ENCODE peak calls at places on chromosomes 16 and 17, in nine cellular contexts. One of them, this sample, is unnamed.

GRCh38 chr17:54899721-54900456 is 763 bp upstream of the TOM1L1 start:
- DNase-seq in NCI-H1092: peak
- DNase-seq in stimulated activated CD8-positive, alpha-beta memory T cell treated with anti-CD3 and anti-CD28 coated beads, Interleukin-7, amount 100 ng/mL, for 24 hours: no peak
- DNase-seq in pancreas: peak
- DNase-seq in choroid plexus epithelial cell: no peak
- DNase-seq in IMR-90: peak
- DNase-seq in OCI-M1: no peak
- DNase-seq in putamen: no peak
- DNase-seq in GM03348: no peak
- DNase-seq in this sample: peak

GRCh38 chr16:10992797-10993196 is 48.4 kb downstream of the CLEC16A start:
- DNase-seq in NCI-H1092: no peak
- DNase-seq in stimulated activated CD8-positive, alpha-beta memory T cell treated with anti-CD3 and anti-CD28 coated beads, Interleukin-7, amount 100 ng/mL, for 24 hours: no peak
- DNase-seq in pancreas: no peak
- DNase-seq in choroid plexus epithelial cell: peak
- DNase-seq in IMR-90: peak
- DNase-seq in OCI-M1: peak
- DNase-seq in putamen: no peak
- DNase-seq in GM03348: peak
- DNase-seq in this sample: peak

GRCh38 chr17:42179911-42180410 is 981 bp downstream of the KCNH4 start:
- DNase-seq in NCI-H1092: peak
- DNase-seq in stimulated activated CD8-positive, alpha-beta memory T cell treated with anti-CD3 and anti-CD28 coated beads, Interleukin-7, amount 100 ng/mL, for 24 hours: no peak
- DNase-seq in pancreas: peak
- DNase-seq in choroid plexus epithelial cell: peak
- DNase-seq in IMR-90: peak
- DNase-seq in OCI-M1: peak
- DNase-seq in putamen: no peak
- DNase-seq in GM03348: peak
- DNase-seq in this sample: peak

GRCh38 chr16:5205394-5206040 is 107.9 kb upstream of the EEF2KMT start:
- DNase-seq in NCI-H1092: no peak
- DNase-seq in stimulated activated CD8-positive, alpha-beta memory T cell treated with anti-CD3 and anti-CD28 coated beads, Interleukin-7, amount 100 ng/mL, for 24 hours: no peak
- DNase-seq in pancreas: no peak
- DNase-seq in choroid plexus epithelial cell: no peak
- DNase-seq in IMR-90: no peak
- DNase-seq in OCI-M1: no peak
- DNase-seq in putamen: no peak
- DNase-seq in GM03348: no peak
- DNase-seq in this sample: no peak

GRCh38 chr16:17768257-17768656 is 297.5 kb upstream of the XYLT1 start:
- DNase-seq in NCI-H1092: no peak
- DNase-seq in stimulated activated CD8-positive, alpha-beta memory T cell treated with anti-CD3 and anti-CD28 coated beads, Interleukin-7, amount 100 ng/mL, for 24 hours: no peak
- DNase-seq in pancreas: no peak
- DNase-seq in choroid plexus epithelial cell: peak
- DNase-seq in IMR-90: peak
- DNase-seq in OCI-M1: no peak
- DNase-seq in putamen: no peak
- DNase-seq in GM03348: peak
- DNase-seq in this sample: no peak

GRCh38 chr16:30179195-30179594 is 4.2 kb upstream of the CORO1A start:
- DNase-seq in NCI-H1092: no peak
- DNase-seq in stimulated activated CD8-positive, alpha-beta memory T cell treated with anti-CD3 and anti-CD28 coated beads, Interleukin-7, amount 100 ng/mL, for 24 hours: no peak
- DNase-seq in pancreas: no peak
- DNase-seq in choroid plexus epithelial cell: no peak
- DNase-seq in IMR-90: no peak
- DNase-seq in OCI-M1: no peak
- DNase-seq in putamen: no peak
- DNase-seq in GM03348: no peak
- DNase-seq in this sample: no peak

GRCh38 chr16:80947239-80947638 is 59.4 kb downstream of the CMC2 start:
- DNase-seq in NCI-H1092: no peak
- DNase-seq in stimulated activated CD8-positive, alpha-beta memory T cell treated with anti-CD3 and anti-CD28 coated beads, Interleukin-7, amount 100 ng/mL, for 24 hours: no peak
- DNase-seq in pancreas: no peak
- DNase-seq in choroid plexus epithelial cell: no peak
- DNase-seq in IMR-90: no peak
- DNase-seq in OCI-M1: no peak
- DNase-seq in putamen: no peak
- DNase-seq in GM03348: no peak
- DNase-seq in this sample: no peak

GRCh38 chr17:48583708-48584582 is 5.8 kb upstream of the HOXB4 start:
- DNase-seq in NCI-H1092: no peak
- DNase-seq in stimulated activated CD8-positive, alpha-beta memory T cell treated with anti-CD3 and anti-CD28 coated beads, Interleukin-7, amount 100 ng/mL, for 24 hours: no peak
- DNase-seq in pancreas: no peak
- DNase-seq in choroid plexus epithelial cell: no peak
- DNase-seq in IMR-90: peak
- DNase-seq in OCI-M1: no peak
- DNase-seq in putamen: no peak
- DNase-seq in GM03348: no peak
- DNase-seq in this sample: no peak

GRCh38 chr17:78979780-78980623 is at the start of gene LGALS3BP:
- DNase-seq in NCI-H1092: peak
- DNase-seq in stimulated activated CD8-positive, alpha-beta memory T cell treated with anti-CD3 and anti-CD28 coated beads, Interleukin-7, amount 100 ng/mL, for 24 hours: no peak
- DNase-seq in pancreas: peak
- DNase-seq in choroid plexus epithelial cell: peak
- DNase-seq in IMR-90: peak
- DNase-seq in OCI-M1: peak
- DNase-seq in putamen: peak
- DNase-seq in GM03348: peak
- DNase-seq in this sample: no peak

GRCh38 chr16:11501583-11502138 is 85.1 kb downstream of the LITAF start:
- DNase-seq in NCI-H1092: no peak
- DNase-seq in stimulated activated CD8-positive, alpha-beta memory T cell treated with anti-CD3 and anti-CD28 coated beads, Interleukin-7, amount 100 ng/mL, for 24 hours: no peak
- DNase-seq in pancreas: no peak
- DNase-seq in choroid plexus epithelial cell: no peak
- DNase-seq in IMR-90: no peak
- DNase-seq in OCI-M1: no peak
- DNase-seq in putamen: no peak
- DNase-seq in GM03348: no peak
- DNase-seq in this sample: peak

GRCh38 chr17:29777663-29778062 is 152.4 kb downstream of the SSH2 start:
- DNase-seq in NCI-H1092: no peak
- DNase-seq in stimulated activated CD8-positive, alpha-beta memory T cell treated with anti-CD3 and anti-CD28 coated beads, Interleukin-7, amount 100 ng/mL, for 24 hours: no peak
- DNase-seq in pancreas: no peak
- DNase-seq in choroid plexus epithelial cell: no peak
- DNase-seq in IMR-90: no peak
- DNase-seq in OCI-M1: peak
- DNase-seq in putamen: no peak
- DNase-seq in GM03348: no peak
- DNase-seq in this sample: no peak

GRCh38 chr17:35896011-35896587 is 15.9 kb upstream of the CCL5 start:
- DNase-seq in NCI-H1092: no peak
- DNase-seq in stimulated activated CD8-positive, alpha-beta memory T cell treated with anti-CD3 and anti-CD28 coated beads, Interleukin-7, amount 100 ng/mL, for 24 hours: no peak
- DNase-seq in pancreas: no peak
- DNase-seq in choroid plexus epithelial cell: peak
- DNase-seq in IMR-90: no peak
- DNase-seq in OCI-M1: peak
- DNase-seq in putamen: no peak
- DNase-seq in GM03348: no peak
- DNase-seq in this sample: no peak

GRCh38 chr17:57948169-57948554 is 7.0 kb downstream of the CUEDC1 start:
- DNase-seq in NCI-H1092: no peak
- DNase-seq in stimulated activated CD8-positive, alpha-beta memory T cell treated with anti-CD3 and anti-CD28 coated beads, Interleukin-7, amount 100 ng/mL, for 24 hours: no peak
- DNase-seq in pancreas: no peak
- DNase-seq in choroid plexus epithelial cell: no peak
- DNase-seq in IMR-90: no peak
- DNase-seq in OCI-M1: no peak
- DNase-seq in putamen: no peak
- DNase-seq in GM03348: no peak
- DNase-seq in this sample: no peak

GRCh38 chr17:12548558-12548957 is 117.1 kb upstream of the MYOCD start:
- DNase-seq in NCI-H1092: no peak
- DNase-seq in stimulated activated CD8-positive, alpha-beta memory T cell treated with anti-CD3 and anti-CD28 coated beads, Interleukin-7, amount 100 ng/mL, for 24 hours: no peak
- DNase-seq in pancreas: no peak
- DNase-seq in choroid plexus epithelial cell: no peak
- DNase-seq in IMR-90: no peak
- DNase-seq in OCI-M1: no peak
- DNase-seq in putamen: no peak
- DNase-seq in GM03348: no peak
- DNase-seq in this sample: no peak